ENCODE peak calls at places on chromosomes 3 and 15, in four cellular contexts. Y is CD8-positive, alpha-beta memory T cell; G is suprapubic skin; E is lower lobe of right lung. M is an unnamed sample.

GRCh38 chr3:77467702-77468407 is 428.0 kb downstream of the ROBO2 start:
- DNase-seq in E (no peak), G (no peak), Y (no peak), M (no peak)

GRCh38 chr3:101842245-101842934 is 6.9 kb upstream of the NFKBIZ start:
- DNase-seq in E (no peak), G (no peak), Y (no peak), M (no peak)

GRCh38 chr3:12708584-12709192 is 44.8 kb upstream of the RAF1 start:
- DNase-seq in E (no peak), Y (no peak), G (no peak), M (no peak)

GRCh38 chr3:179956416-179956830 is 80.3 kb downstream of the PEX5L start:
- DNase-seq in Y (no peak), E (no peak), G (no peak), M (no peak)

GRCh38 chr15:38072007-38072506 is 137.6 kb downstream of the TMCO5A start:
- DNase-seq in G (peak; percentile 69), E (no peak), Y (no peak), M (no peak)

GRCh38 chr3:113166719-113167492 is 44.5 kb upstream of the BOC start:
- DNase-seq in E (no peak), G (peak; percentile 73), Y (no peak), M (peak; percentile 88)

GRCh38 chr3:117744935-117745334 is 1035.4 kb downstream of the TUSC7 start:
- DNase-seq in G (no peak), E (no peak), Y (no peak), M (no peak)

GRCh38 chr3:67898916-67899315 is 244.5 kb upstream of the SUCLG2 start:
- DNase-seq in Y (no peak), G (no peak), E (no peak), M (no peak)

GRCh38 chr15:32844118-32844711 is 126.4 kb downstream of the GREM1 start:
- DNase-seq in E (no peak), G (no peak), Y (no peak), M (no peak)

GRCh38 chr3:59866076-59866475 is 816.3 kb upstream of the CFAP20DC start:
- DNase-seq in G (no peak), E (no peak), Y (no peak), M (no peak)

GRCh38 chr15:40002295-40002694 is 36.7 kb downstream of the SRP14 start:
- DNase-seq in E (no peak), Y (no peak), G (no peak), M (no peak)

GRCh38 chr3:126156468-126156867 is 23.9 kb downstream of the ALDH1L1 start:
- DNase-seq in E (peak; percentile 25), Y (no peak), G (no peak), M (peak; percentile 48)

GRCh38 chr3:100471436-100471835 is 21.0 kb upstream of the TMEM45A start:
- DNase-seq in G (no peak), E (no peak), Y (no peak), M (no peak)

GRCh38 chr3:21188459-21188858 is 562.6 kb downstream of the ZNF385D start:
- DNase-seq in G (no peak), Y (no peak), E (no peak), M (no peak)

GRCh38 chr15:22786868-22787698 is 639 bp downstream of the NIPA1 start:
- DNase-seq in Y (no peak), E (no peak), G (no peak), M (no peak)

GRCh38 chr3:116920836-116921596 is 211.4 kb downstream of the TUSC7 start:
- DNase-seq in G (no peak), Y (no peak), E (no peak), M (no peak)

GRCh38 chr15:95132774-95133173 is 901.4 kb downstream of the MCTP2 start:
- DNase-seq in G (no peak), Y (no peak), E (no peak), M (no peak)

GRCh38 chr3:132417695-132418520 is 606 bp downstream of the DNAJC13 start:
- DNase-seq in E (peak; percentile 79), G (no peak), Y (no peak), M (peak; percentile 51)

GRCh38 chr3:36729204-36730056 is 34.9 kb downstream of the DCLK3 start:
- DNase-seq in E (no peak), G (no peak), Y (peak; percentile 14), M (no peak)

GRCh38 chr3:166451997-166452396 is 614.8 kb upstream of the BCHE start:
- DNase-seq in E (no peak), G (no peak), Y (no peak), M (no peak)

GRCh38 chr3:133943639-133944131 is 48.0 kb upstream of the RAB6B start:
- DNase-seq in G (peak; percentile 36), Y (no peak), E (no peak), M (no peak)

GRCh38 chr3:102141913-102142210 is 292.5 kb downstream of the NFKBIZ start:
- DNase-seq in G (no peak), Y (no peak), E (no peak), M (no peak)

GRCh38 chr3:36364260-36364659 is 16.0 kb upstream of the STAC start:
- DNase-seq in G (no peak), Y (no peak), E (no peak), M (no peak)

DNA sequence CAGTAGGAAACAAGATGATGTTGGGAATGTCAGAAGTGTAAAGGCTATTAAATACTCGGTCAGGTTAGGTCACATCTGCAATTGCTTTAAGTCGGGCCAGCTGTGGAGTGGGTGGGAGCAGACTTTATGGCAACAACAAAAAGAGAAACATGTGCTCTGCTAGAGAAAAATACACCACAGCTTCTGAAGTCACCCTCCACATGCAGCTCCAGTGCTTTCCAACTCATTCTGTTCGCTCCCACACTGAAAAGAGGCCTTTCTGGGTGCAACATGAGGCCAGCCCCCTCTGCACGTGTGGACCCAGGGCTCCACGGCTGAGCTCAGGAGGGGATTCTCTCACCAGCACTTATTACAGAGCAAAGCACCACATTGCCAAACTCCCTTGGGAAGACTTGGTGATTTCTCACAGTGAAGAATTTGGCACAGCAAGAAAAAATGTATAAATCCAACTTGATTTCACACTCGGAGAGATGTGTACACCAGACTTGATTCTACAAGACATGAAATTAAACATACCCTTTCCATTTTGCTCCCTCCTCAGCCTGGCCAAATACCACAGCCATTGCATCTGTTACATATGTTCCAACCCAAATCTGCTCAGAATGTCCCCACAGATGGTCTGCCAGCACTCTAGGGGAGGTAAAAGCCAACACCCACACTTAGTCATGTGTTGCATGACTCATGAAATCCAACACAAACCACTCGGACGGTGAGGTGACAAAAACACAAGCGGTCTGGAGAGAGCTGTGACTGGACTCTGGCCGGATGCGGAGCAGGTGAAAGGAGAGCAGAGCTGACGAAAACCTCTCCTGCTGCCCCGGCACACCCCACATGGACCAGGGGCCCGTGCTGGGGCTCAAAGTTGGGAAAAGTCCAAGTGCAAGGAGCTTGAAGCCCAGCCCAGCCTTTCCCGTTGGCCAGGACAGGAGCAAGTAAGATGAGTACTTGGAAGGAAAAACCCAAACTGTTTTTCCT is 74.6 kb downstream of the ITGB5 start:
- DNase-seq in Y (no peak), E (no peak), G (peak; percentile 80), M (peak; percentile 76)
- H3K4me3 ChIP-seq in Y (no peak overlapping the region), E (no peak overlapping the region), G (no peak overlapping the region), M (no peak overlapping the region)

GRCh38 chr15:28098766-28099554 is at the start of gene OCA2:
- DNase-seq in Y (peak; percentile 35), E (peak; percentile 79), G (no peak), M (no peak)

GRCh38 chr15:28100516-28101195 is 1.5 kb upstream of the OCA2 start:
- DNase-seq in Y (no peak), G (peak; percentile 37), E (no peak), M (peak; percentile 76)

GRCh38 chr15:28098360-28098765 is 752 bp downstream of the OCA2 start:
- DNase-seq in G (no peak), Y (no peak), E (no peak), M (peak; percentile 80)

GRCh38 chr15:28101201-28101600 is 2.1 kb upstream of the OCA2 start:
- DNase-seq in G (no peak), E (no peak), Y (no peak), M (peak; percentile 75)

GRCh38 chr15:28099555-28100140 is 533 bp upstream of the OCA2 start:
- DNase-seq in G (no peak), Y (no peak), E (no peak), M (no peak)
- H3K4me3 ChIP-seq in G (peak overlapping the region; percentile 32), Y (no peak overlapping the region), E (peak overlapping the region; percentile 36), M (no peak overlapping the region)

DNA sequence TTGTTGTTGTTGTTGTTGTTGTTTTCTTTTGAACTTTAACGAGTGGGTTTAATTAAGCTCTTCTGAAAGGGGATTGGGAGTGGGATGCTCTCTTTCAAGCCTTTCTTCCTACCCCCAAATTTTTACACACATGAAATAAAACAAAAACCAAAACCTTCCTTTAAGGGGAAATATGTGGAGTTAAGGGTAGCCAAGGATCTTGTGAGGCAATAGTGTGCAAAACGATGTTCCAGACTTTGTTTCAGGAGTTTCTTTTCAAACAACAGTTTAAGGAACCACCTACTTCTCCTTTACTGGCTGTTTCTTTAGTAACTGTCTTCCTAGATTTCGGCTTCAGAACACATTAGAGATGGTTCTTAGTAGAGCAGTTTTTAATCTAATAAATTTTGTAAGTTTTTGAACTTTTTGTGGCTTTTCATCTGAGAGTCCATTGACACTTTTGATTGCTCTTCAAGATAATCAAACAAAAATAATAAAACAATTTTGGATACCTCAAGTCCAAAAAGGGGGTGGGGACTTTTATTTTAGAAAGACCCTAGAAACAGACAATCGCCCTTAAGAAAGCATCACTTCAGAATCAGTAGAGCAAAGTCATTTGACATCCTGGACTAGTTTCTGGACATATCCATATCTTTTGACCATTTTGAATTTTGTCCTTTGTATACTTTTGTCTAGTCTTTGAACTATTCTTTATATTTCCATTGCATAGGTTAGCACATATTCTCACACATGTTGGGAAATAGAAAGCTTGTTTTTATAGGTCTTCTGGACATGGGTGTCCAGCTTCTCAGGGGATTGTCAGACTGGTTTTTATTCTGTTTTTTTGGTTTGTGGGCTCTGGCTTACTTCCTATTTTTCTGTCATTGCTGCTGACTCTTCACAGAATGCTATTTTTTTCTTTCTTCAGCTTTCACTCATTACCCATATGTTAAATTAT is 6.0 kb downstream of the DIPK2A start:
- DNase-seq in G (no peak), E (no peak), Y (no peak), M (no peak)
- H3K4me3 ChIP-seq in G (peak overlapping the region; percentile 21), E (peak overlapping the region; percentile 27), Y (no peak overlapping the region), M (no peak overlapping the region)

GRCh38 chr15:59405079-59405478 is 32.4 kb upstream of the MYO1E start:
- DNase-seq in Y (no peak), E (no peak), G (no peak), M (no peak)

GRCh38 chr15:59398220-59398619 is 25.5 kb upstream of the MYO1E start:
- DNase-seq in E (no peak), Y (no peak), G (no peak), M (no peak)

GRCh38 chr15:59400103-59400813 is 27.6 kb upstream of the MYO1E start:
- DNase-seq in E (no peak), G (no peak), Y (no peak), M (no peak)

GRCh38 chr15:59399465-59400102 is 26.9 kb upstream of the MYO1E start:
- DNase-seq in G (no peak), Y (no peak), E (no peak), M (peak; percentile 29)

DNA sequence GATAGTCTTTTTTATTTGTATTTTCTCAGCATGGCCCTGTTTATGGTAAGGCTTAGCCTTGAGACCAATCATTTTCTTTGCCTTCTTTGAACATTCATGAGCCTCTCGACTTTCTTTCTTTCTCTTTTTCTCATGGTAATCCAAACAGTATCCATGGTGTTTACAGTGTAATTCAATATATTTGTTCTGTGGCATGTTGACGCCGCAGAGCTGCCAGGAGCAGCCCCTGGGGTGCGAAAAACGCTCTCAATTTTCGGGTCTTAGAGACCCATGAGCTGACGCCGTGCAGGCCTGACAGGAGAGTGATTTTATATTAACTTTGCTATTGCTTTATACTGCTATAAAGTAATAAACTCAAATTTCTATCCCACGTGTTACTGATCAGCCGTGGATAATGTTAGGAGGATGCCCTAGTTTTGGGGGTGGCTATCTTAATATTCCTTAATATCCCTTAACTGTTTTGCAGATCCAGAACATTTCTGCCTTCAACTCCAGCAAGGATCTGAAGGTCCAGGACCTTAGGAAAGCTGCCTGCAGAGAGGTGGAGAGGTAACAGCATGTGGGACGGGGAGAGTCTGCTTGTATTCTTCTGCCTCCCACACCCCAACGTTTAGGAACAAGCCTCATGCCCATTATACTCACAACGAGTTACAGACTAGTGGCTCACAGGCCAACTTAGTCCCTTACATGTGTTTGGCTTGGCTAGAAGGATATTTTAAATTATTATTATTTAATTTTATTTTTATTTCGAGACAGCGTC is 29.3 kb upstream of the MYO1E start:
- DNase-seq in E (no peak), Y (no peak), G (no peak), M (no peak)
- H3K4me3 ChIP-seq in E (no peak overlapping the region), Y (no peak overlapping the region), G (no peak overlapping the region), M (no peak overlapping the region)

M was measured in lower leg skin.